ENCODE peak calls at places on chromosomes 3 and 15, in eight cellular contexts. I is endodermal cell, Z is HAP-1, F is left ventricle myocardium inferior, H is neural progenitor cell, G is aorta, E is breast epithelium, V is Panc1. Q is an unnamed sample. For H3K27me3, the result is how much of the 10 kb centered on the place peaks cover.

GRCh38 chr3:170506556-170506955 is 79.3 kb downstream of the SLC7A14 start:
- DNase-seq in I (no peak), Z (no peak), F (no peak), H (no peak), G (no peak), E (no peak), V (no peak), Q (no peak)

GRCh38 chr3:51687472-51688205 is 16.6 kb downstream of the TEX264 start:
- DNase-seq in I (no peak), Z (no peak), F (peak), H (no peak), G (no peak), E (no peak), V (no peak), Q (no peak)

GRCh38 chr3:177615015-177615414 is 417.7 kb upstream of the TBL1XR1 start:
- DNase-seq in I (no peak), Z (no peak), F (peak), H (no peak), G (peak), E (peak), V (no peak), Q (no peak)

GRCh38 chr15:62896969-62897486 is 145.5 kb upstream of the TPM1 start:
- DNase-seq in I (no peak), Z (no peak), F (peak), H (peak), G (peak), E (peak), V (peak), Q (no peak)

GRCh38 chr15:101807345-101807945 is 4.1 kb downstream of the OR4F6 start:
- DNase-seq in I (no peak), Z (no peak), F (no peak), H (no peak), G (no peak), E (no peak), V (no peak), Q (no peak)

GRCh38 chr3:129211772-129212171 is 28.1 kb upstream of the CNBP start:
- DNase-seq in I (peak), Z (no peak), F (peak), H (no peak), G (peak), E (peak), V (peak), Q (no peak)

GRCh38 chr3:171225698-171226097 is 199.2 kb upstream of the SLC2A2 start:
- DNase-seq in I (no peak), Z (peak), F (no peak), H (no peak), G (no peak), E (no peak), V (no peak), Q (no peak)

GRCh38 chr3:88661433-88661824 is 446.0 kb upstream of the EPHA3 start:
- DNase-seq in I (no peak), Z (peak), F (no peak), H (no peak), G (no peak), E (no peak), V (no peak), Q (no peak)

GRCh38 chr3:111762535-111762934 is 96.5 kb upstream of the PHLDB2 start:
- DNase-seq in I (no peak), Z (no peak), F (no peak), H (no peak), G (no peak), E (no peak), V (no peak), Q (no peak)

GRCh38 chr3:141000027-141000663 is 51.0 kb upstream of the SPSB4 start:
- DNase-seq in I (peak), Z (peak), F (peak), H (peak), G (peak), E (no peak), V (peak), Q (peak)

DNA sequence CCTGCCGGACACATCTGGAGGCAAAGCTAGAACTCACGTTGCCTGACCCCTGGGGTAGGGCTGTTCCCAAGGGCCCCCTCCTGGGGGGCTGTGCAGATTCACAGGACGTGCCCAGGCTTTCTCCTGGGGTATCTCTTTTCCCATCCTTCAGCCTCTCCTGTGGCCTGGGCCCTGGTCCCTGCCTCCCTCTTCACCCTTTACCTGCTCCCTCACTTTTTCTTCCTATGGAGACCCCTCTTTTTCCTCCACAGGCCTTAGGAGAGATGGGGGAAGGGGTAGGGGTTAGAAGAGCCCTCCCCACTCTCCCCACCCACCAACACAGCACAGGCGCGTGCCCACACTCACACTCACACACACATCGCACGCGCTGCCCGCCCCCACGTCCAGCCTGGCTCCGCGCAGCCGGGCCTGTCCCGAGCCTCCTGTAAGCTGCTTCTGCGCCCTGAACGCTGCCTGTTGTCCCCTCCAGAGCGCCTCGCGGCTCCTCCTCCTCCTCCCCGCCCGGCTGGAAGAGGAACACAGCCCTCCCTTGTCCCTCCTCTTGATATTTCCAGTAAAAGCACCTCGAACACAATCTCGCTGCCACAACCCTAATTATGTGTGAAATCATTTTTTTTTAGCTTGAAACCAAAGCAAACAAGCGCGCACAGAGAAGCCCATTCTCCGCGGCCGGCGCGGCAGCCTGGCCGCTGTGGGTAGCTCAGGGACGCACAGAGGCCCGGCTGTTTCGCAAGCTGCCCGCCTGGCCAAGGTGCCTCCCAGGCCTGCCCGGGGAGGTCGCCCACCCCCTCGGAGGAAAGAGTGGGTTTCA is 33.9 kb upstream of the ACAN start:
- DNase-seq in I (peak), Z (no peak), F (no peak), H (peak), G (peak), E (no peak), V (no peak), Q (no peak)
- H3K27me3 ChIP-seq in I (half or more), Z (under half), F (half or more), H (half or more), G (under half), E (under half), V (under half), Q (under half)

GRCh38 chr3:123447416-123447748 is 1.5 kb downstream of the ADCY5 start:
- DNase-seq in I (no peak), Z (no peak), F (no peak), H (no peak), G (peak), E (no peak), V (no peak), Q (no peak)
- H3K27me3 ChIP-seq in I (half or more), Z (under half), F (half or more), H (half or more), G (under half), E (under half), V (under half), Q (under half)

GRCh38 chr3:123013876-123014275 is 13.7 kb downstream of the SEMA5B start:
- DNase-seq in I (no peak), Z (no peak), F (no peak), H (no peak), G (no peak), E (no peak), V (no peak), Q (no peak)

GRCh38 chr3:123008808-123009207 is 18.8 kb downstream of the SEMA5B start:
- DNase-seq in I (no peak), Z (no peak), F (no peak), H (no peak), G (no peak), E (no peak), V (no peak), Q (no peak)

GRCh38 chr3:123012652-123013051 is 14.9 kb downstream of the SEMA5B start:
- DNase-seq in I (no peak), Z (no peak), F (no peak), H (no peak), G (no peak), E (no peak), V (no peak), Q (no peak)

GRCh38 chr3:123015596-123015995 is 12.0 kb downstream of the SEMA5B start:
- DNase-seq in I (no peak), Z (no peak), F (no peak), H (no peak), G (no peak), E (no peak), V (no peak), Q (no peak)

DNA sequence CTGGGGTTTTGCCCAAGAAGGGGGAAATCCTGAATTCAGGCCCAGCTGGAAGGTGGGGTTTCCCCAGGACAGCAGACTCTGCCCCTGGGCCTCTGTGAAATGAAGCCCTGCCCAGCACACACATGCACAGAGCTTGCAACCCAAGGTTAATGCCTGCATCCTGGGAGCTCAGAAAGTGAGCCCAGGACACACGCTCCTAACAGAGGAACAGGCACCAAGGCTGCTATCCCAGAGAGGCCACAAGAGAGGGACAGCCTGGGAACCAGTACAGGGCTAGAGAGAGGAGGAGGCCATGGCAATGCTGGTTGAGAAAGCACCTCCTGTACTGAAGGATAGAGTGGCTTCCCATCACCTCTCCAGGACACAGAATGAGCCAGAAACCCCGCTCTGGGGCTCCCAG is 16.1 kb downstream of the SEMA5B start:
- DNase-seq in I (no peak), Z (no peak), F (no peak), H (no peak), G (no peak), E (no peak), V (no peak), Q (no peak)
- H3K27me3 ChIP-seq in I (under half), Z (under half), F (under half), H (under half), G (under half), E (under half), V (under half), Q (under half)

GRCh38 chr3:10988991-10989484 is 3.5 kb upstream of the SLC6A1 start:
- DNase-seq in I (peak), Z (no peak), F (no peak), H (no peak), G (no peak), E (no peak), V (no peak), Q (no peak)

GRCh38 chr3:10985181-10985580 is 7.4 kb upstream of the SLC6A1 start:
- DNase-seq in I (no peak), Z (no peak), F (no peak), H (no peak), G (no peak), E (no peak), V (no peak), Q (no peak)

GRCh38 chr3:10984371-10984896 is 8.1 kb upstream of the SLC6A1 start:
- DNase-seq in I (no peak), Z (no peak), F (no peak), H (no peak), G (no peak), E (no peak), V (no peak), Q (no peak)

GRCh38 chr3:10986592-10986991 is 6.0 kb upstream of the SLC6A1 start:
- DNase-seq in I (no peak), Z (no peak), F (peak), H (no peak), G (no peak), E (no peak), V (no peak), Q (no peak)

DNA sequence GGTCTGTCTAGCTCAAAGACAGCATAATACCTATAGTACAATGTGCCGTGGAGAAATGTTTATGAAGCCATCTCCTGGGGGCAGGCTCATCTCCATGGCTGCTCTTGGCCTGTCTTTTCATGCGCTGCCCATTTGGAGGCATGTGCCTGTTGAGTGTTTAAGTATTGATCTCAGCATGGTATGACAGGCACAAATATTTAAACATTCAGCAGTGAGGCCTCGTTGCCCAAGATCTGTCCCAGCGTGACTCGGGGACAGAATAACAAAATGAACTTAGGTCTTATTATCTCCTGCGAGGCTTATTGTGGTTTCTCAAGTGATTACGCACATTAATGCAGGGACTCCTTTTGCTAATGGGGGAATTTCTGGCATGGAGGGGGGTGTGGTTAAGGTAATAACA is 4.5 kb upstream of the SLC6A1 start:
- DNase-seq in I (peak), Z (no peak), F (no peak), H (no peak), G (no peak), E (no peak), V (no peak), Q (no peak)
- H3K27me3 ChIP-seq in I (under half), Z (under half), F (under half), H (under half), G (under half), E (under half), V (under half), Q (under half)

DNA sequence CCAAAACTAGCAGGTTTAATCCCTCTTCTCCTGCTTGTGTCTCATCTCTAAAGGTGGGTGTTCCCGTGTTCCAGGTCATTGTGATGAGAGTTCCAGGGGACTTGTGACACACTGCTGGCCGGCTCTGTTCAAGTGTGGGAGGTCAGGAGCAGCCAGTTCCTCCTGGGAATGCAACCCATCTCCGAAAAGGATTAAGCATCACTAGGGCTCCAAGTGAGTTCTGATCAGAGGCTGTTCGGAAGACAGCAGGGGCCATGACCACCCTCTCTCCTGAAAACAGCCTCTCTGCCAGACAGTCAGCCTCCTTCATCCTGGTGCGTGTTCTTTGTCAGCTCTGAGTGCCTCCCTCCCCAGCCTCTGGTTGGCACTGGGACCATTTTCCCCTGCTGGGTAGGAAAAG is at the start of gene TBC1D21:
- DNase-seq in I (no peak), Z (no peak), F (no peak), H (no peak), G (no peak), E (no peak), V (no peak), Q (no peak)
- H3K27me3 ChIP-seq in I (under half), Z (under half), F (under half), H (under half), G (under half), E (under half), V (under half), Q (under half)

GRCh38 chr3:32841875-32842505 is 24.2 kb downstream of the TRIM71 start:
- DNase-seq in I (no peak), Z (no peak), F (no peak), H (no peak), G (no peak), E (no peak), V (no peak), Q (no peak)

GRCh38 chr3:32839714-32840085 is 21.9 kb downstream of the TRIM71 start:
- DNase-seq in I (no peak), Z (no peak), F (no peak), H (no peak), G (no peak), E (no peak), V (no peak), Q (no peak)

GRCh38 chr3:32841341-32841740 is 23.5 kb downstream of the TRIM71 start:
- DNase-seq in I (no peak), Z (no peak), F (no peak), H (no peak), G (no peak), E (no peak), V (no peak), Q (no peak)

GRCh38 chr3:32842531-32842931 is 24.7 kb downstream of the TRIM71 start:
- DNase-seq in I (no peak), Z (no peak), F (no peak), H (no peak), G (no peak), E (no peak), V (no peak), Q (no peak)

DNA sequence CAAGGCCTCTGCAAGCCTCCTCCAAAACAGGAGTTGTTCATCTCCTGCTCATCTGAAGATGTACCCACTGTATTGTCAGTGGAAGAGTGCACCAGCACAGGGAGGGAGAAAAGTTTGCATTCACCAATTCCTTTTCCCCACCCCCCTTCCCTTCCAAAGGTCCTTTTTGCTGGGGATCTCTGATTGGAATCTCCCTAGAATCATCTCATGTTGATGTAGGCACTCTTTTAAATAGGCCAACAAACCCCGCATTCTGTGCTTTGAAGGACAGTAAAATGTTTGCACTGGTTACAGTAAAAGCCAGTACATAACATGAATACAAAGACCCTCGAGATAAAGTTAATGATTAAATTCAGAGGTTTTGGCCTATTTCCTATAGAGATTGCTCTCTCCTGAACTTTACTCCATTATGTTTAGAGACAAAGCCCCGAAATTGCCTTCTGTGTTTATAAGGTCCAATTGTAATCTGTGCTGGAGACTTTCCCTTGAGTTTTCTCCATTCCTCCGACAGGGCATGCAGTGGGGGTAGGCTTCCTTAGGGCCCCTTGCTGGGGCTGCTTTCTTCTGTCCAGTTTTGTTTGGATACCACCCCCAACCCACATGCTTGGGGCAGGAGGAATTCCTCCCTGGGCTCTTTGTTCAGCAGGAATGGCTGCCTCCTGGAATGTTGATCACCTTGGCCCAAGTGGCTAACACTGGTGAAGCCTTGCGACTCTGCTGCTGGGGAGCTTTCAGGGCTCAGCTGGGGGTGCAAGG is 22.5 kb downstream of the TRIM71 start:
- DNase-seq in I (peak), Z (no peak), F (no peak), H (peak), G (no peak), E (no peak), V (no peak), Q (no peak)
- H3K27me3 ChIP-seq in I (under half), Z (under half), F (under half), H (under half), G (under half), E (under half), V (under half), Q (under half)

GRCh38 chr3:147415819-147416218 is 6.7 kb downstream of the ZIC1 start:
- DNase-seq in I (no peak), Z (peak), F (no peak), H (peak), G (no peak), E (no peak), V (no peak), Q (no peak)
- H3K27me3 ChIP-seq in I (half or more), Z (under half), F (half or more), H (half or more), G (under half), E (under half), V (under half), Q (under half)

DNA sequence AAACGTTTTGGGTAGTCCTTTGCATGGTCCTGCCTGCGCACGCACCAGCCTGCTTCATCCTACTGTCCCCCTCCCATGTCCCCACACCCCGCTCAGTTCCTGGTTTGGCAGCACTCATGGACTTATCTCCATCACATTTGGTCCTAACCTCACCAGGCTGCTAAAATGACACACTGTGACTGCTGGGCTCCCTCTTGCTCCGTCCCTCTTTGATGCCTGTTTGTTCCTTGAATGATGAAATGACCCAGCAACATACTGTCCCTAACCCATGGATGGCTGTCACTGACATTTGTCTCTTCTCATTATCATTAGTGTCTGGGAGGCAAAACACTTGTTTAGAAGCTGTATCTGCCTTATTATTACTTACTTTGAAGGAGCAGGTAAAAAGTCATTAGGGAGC is 80.5 kb downstream of the CHDH start:
- DNase-seq in I (no peak), Z (no peak), F (no peak), H (no peak), G (no peak), E (no peak), V (no peak), Q (no peak)
- H3K27me3 ChIP-seq in I (under half), Z (under half), F (half or more), H (under half), G (under half), E (under half), V (under half), Q (under half)